ENCODE peak calls at places on chromosome 6, in ten cellular contexts. D is ELF-1; R is NCI-H1694 treated with DMSO at 0.1 percent for 48 hours; O is NCI-H774; Z is SW480; M is stimulated activated CD4-positive, alpha-beta T cell treated with anti-CD3 and anti-CD28 coated beads, Interleukin-12 subunit alpha, Interleukin-12 subunit beta, amount 100 ng/mL, for 48 hours; X is DMS53; K is activated naive CD8-positive, alpha-beta T cell treated with anti-CD3 and anti-CD28 coated beads, Interleukin-2, amount 50 U/mL, for 24 hours; G is ovary; B is immature natural killer cell. C is an unnamed sample.

GRCh38 chr6:130624046-130624445 is 203.2 kb upstream of the SMLR1 start:
- DNase-seq in G (no peak), R (no peak), X (no peak), D (no peak), K (no peak), M (no peak), Z (no peak), B (no peak), O (no peak), C (no peak)

GRCh38 chr6:43771858-43772570 is 2.0 kb downstream of the VEGFA start:
- DNase-seq in R (no peak), B (no peak), K (peak; percentile 76), Z (peak; percentile 46), D (no peak), M (peak; percentile 55), X (peak; percentile 90), O (no peak), G (no peak), C (peak; percentile 49)

GRCh38 chr6:42766163-42766670 is 15.6 kb upstream of the BICRAL start:
- DNase-seq in D (no peak), K (no peak), M (no peak), G (no peak), X (no peak), O (no peak), Z (no peak), R (no peak), B (peak; percentile 51), C (no peak)

GRCh38 chr6:159117031-159117430 is 52.2 kb upstream of the FNDC1 start:
- DNase-seq in D (no peak), G (no peak), Z (no peak), R (no peak), M (no peak), X (no peak), K (no peak), B (no peak), O (no peak), C (no peak)

GRCh38 chr6:135310291-135310690 is 129.2 kb downstream of the MYB start:
- DNase-seq in Z (no peak), G (no peak), D (no peak), R (no peak), K (no peak), M (no peak), B (no peak), O (no peak), X (peak; percentile 3), C (no peak)

GRCh38 chr6:100472674-100473073 is 8.0 kb upstream of the SIM1 start:
- DNase-seq in R (no peak), B (no peak), Z (peak; percentile 16), K (no peak), G (no peak), X (peak; percentile 36), D (no peak), M (peak; percentile 20), O (no peak), C (no peak)

GRCh38 chr6:129920103-129920798 is 59.1 kb upstream of the TMEM244 start:
- DNase-seq in R (no peak), O (no peak), M (no peak), B (no peak), X (no peak), G (no peak), D (peak; percentile 4), K (no peak), Z (no peak), C (no peak)

GRCh38 chr6:170407200-170407599 is 100.6 kb downstream of the FAM120B start:
- DNase-seq in M (no peak), R (no peak), D (no peak), G (no peak), O (no peak), Z (no peak), K (no peak), B (no peak), X (no peak), C (no peak)

GRCh38 chr6:108068618-108069017 is 5.9 kb downstream of the OSTM1 start:
- DNase-seq in K (no peak), B (no peak), X (no peak), Z (no peak), O (no peak), G (no peak), D (no peak), M (peak; percentile 16), R (no peak), C (no peak)

GRCh38 chr6:149862901-149863595 is 1.1 kb downstream of the LRP11 start:
- DNase-seq in X (peak; percentile 77), Z (peak; percentile 63), M (no peak), G (peak; percentile 55), D (peak; percentile 63), B (peak; percentile 2), R (peak; percentile 10), K (peak; percentile 40), O (peak; percentile 66), C (peak; percentile 62)

GRCh38 chr6:92263864-92264263 is 1155.5 kb downstream of the EPHA7 start:
- DNase-seq in D (no peak), Z (no peak), G (no peak), B (no peak), K (no peak), O (no peak), M (no peak), R (no peak), X (no peak), C (no peak)

GRCh38 chr6:29834564-29835436 is 7.2 kb downstream of the HLA-G start:
- DNase-seq in M (peak; percentile 8), Z (peak; percentile 9), G (no peak), R (peak; percentile 1), X (peak; percentile 51), O (no peak), D (peak; percentile 82), K (peak; percentile 60), B (peak; percentile 47), C (peak; percentile 64)

C was measured in endothelial cell.